ENCODE peak calls at places on chromosomes 1 and 21, in five cellular contexts. One of them, this sample, is unnamed.

GRCh38 chr1:92087542-92087941 is 7.4 kb downstream of the BTBD8 start:
- DNase-seq in hepatic stellate cell: no peak
- DNase-seq in stimulated activated CD4-positive, alpha-beta T cell treated with anti-CD3 and anti-CD28 coated beads, Interleukin-4, amount 100 ng/mL, for 48 hours: no peak
- DNase-seq in ACHN: no peak
- DNase-seq in substantia nigra: no peak
- DNase-seq in this sample: no peak

GRCh38 chr1:174040387-174040786 is 18.2 kb upstream of the RC3H1 start:
- DNase-seq in substantia nigra: no peak
- DNase-seq in ACHN: peak; percentile 50
- DNase-seq in hepatic stellate cell: no peak
- DNase-seq in stimulated activated CD4-positive, alpha-beta T cell treated with anti-CD3 and anti-CD28 coated beads, Interleukin-4, amount 100 ng/mL, for 48 hours: no peak
- DNase-seq in this sample: peak; percentile 15

GRCh38 chr1:26555550-26555981 is 26.0 kb downstream of the RPS6KA1 start:
- DNase-seq in hepatic stellate cell: peak; percentile 55
- DNase-seq in ACHN: no peak
- DNase-seq in substantia nigra: peak; percentile 55
- DNase-seq in stimulated activated CD4-positive, alpha-beta T cell treated with anti-CD3 and anti-CD28 coated beads, Interleukin-4, amount 100 ng/mL, for 48 hours: no peak
- DNase-seq in this sample: peak; percentile 33

GRCh38 chr1:112056354-112056753 is 66.9 kb upstream of the KCND3 start:
- DNase-seq in hepatic stellate cell: no peak
- DNase-seq in stimulated activated CD4-positive, alpha-beta T cell treated with anti-CD3 and anti-CD28 coated beads, Interleukin-4, amount 100 ng/mL, for 48 hours: no peak
- DNase-seq in ACHN: no peak
- DNase-seq in substantia nigra: no peak
- DNase-seq in this sample: no peak

GRCh38 chr1:111998332-111998731 is 8.9 kb upstream of the KCND3 start:
- DNase-seq in ACHN: no peak
- DNase-seq in hepatic stellate cell: no peak
- DNase-seq in stimulated activated CD4-positive, alpha-beta T cell treated with anti-CD3 and anti-CD28 coated beads, Interleukin-4, amount 100 ng/mL, for 48 hours: no peak
- DNase-seq in substantia nigra: no peak
- DNase-seq in this sample: no peak

GRCh38 chr1:3468236-3469103 is 14.0 kb downstream of the ARHGEF16 start:
- DNase-seq in substantia nigra: no peak
- DNase-seq in hepatic stellate cell: no peak
- DNase-seq in ACHN: no peak
- DNase-seq in stimulated activated CD4-positive, alpha-beta T cell treated with anti-CD3 and anti-CD28 coated beads, Interleukin-4, amount 100 ng/mL, for 48 hours: no peak
- DNase-seq in this sample: no peak

GRCh38 chr1:74712863-74713262 is 20.0 kb downstream of the CRYZ start:
- DNase-seq in hepatic stellate cell: no peak
- DNase-seq in ACHN: no peak
- DNase-seq in stimulated activated CD4-positive, alpha-beta T cell treated with anti-CD3 and anti-CD28 coated beads, Interleukin-4, amount 100 ng/mL, for 48 hours: no peak
- DNase-seq in substantia nigra: no peak
- DNase-seq in this sample: no peak

GRCh38 chr21:28336299-28336698 is 656.4 kb downstream of the LTN1 start:
- DNase-seq in hepatic stellate cell: peak; percentile 12
- DNase-seq in substantia nigra: no peak
- DNase-seq in ACHN: peak; percentile 60
- DNase-seq in stimulated activated CD4-positive, alpha-beta T cell treated with anti-CD3 and anti-CD28 coated beads, Interleukin-4, amount 100 ng/mL, for 48 hours: no peak
- DNase-seq in this sample: peak; percentile 28

GRCh38 chr1:238252033-238252802 is 361.5 kb upstream of the ZP4 start:
- DNase-seq in stimulated activated CD4-positive, alpha-beta T cell treated with anti-CD3 and anti-CD28 coated beads, Interleukin-4, amount 100 ng/mL, for 48 hours: peak; percentile 4
- DNase-seq in ACHN: peak; percentile 80
- DNase-seq in hepatic stellate cell: peak; percentile 13
- DNase-seq in substantia nigra: no peak
- DNase-seq in this sample: peak; percentile 54

GRCh38 chr1:39981957-39982356 is 27.0 kb downstream of the MFSD2A start:
- DNase-seq in ACHN: peak; percentile 69
- DNase-seq in stimulated activated CD4-positive, alpha-beta T cell treated with anti-CD3 and anti-CD28 coated beads, Interleukin-4, amount 100 ng/mL, for 48 hours: no peak
- DNase-seq in hepatic stellate cell: peak; percentile 69
- DNase-seq in substantia nigra: no peak
- DNase-seq in this sample: peak; percentile 47

This sample was measured in SW480.